ENCODE peak calls at places on chromosome 4, in six cellular contexts. L, G, N, D, O and S are unnamed samples.

GRCh38 chr4:15953625-15954024 is 9.3 kb downstream of the FGFBP2 start:
- DNase-seq in L (no peak), G (no peak), N (no peak), D (no peak), O (peak), S (no peak)

GRCh38 chr4:116073051-116073450 is 959.6 kb upstream of the NDST4 start:
- DNase-seq in L (no peak), G (no peak), N (no peak), D (no peak), O (no peak), S (no peak)

GRCh38 chr4:186029731-186030421 is 39.1 kb upstream of the TLR3 start:
- DNase-seq in L (peak), G (peak), N (peak), D (no peak), O (peak), S (no peak)

GRCh38 chr4:169745291-169745690 is 12.5 kb downstream of the HPF1 start:
- DNase-seq in L (peak), G (peak), N (no peak), D (no peak), O (no peak), S (no peak)

GRCh38 chr4:53376900-53377299 is 541 bp upstream of the FIP1L1 start:
- DNase-seq in L (no peak), G (no peak), N (no peak), D (no peak), O (no peak), S (no peak)

GRCh38 chr4:184064877-184065276 is 152.8 kb downstream of the ENPP6 start:
- DNase-seq in L (no peak), G (no peak), N (no peak), D (no peak), O (no peak), S (no peak)

GRCh38 chr4:174749091-174749490 is 80.0 kb downstream of the GLRA3 start:
- DNase-seq in L (no peak), G (no peak), N (no peak), D (no peak), O (no peak), S (no peak)

GRCh38 chr4:124483043-124483906 is 229.3 kb downstream of the ANKRD50 start:
- DNase-seq in L (peak), G (peak), N (peak), D (no peak), O (peak), S (peak)

GRCh38 chr4:26568446-26568994 is 15.4 kb upstream of the TBC1D19 start:
- DNase-seq in L (peak), G (peak), N (no peak), D (no peak), O (peak), S (no peak)

GRCh38 chr4:10983274-10983673 is 298.7 kb upstream of the CLNK start:
- DNase-seq in L (no peak), G (no peak), N (no peak), D (no peak), O (peak), S (no peak)

GRCh38 chr4:114563536-114564315 is 34.9 kb upstream of the UGT8 start:
- DNase-seq in L (peak), G (no peak), N (no peak), D (no peak), O (peak), S (no peak)

GRCh38 chr4:17385403-17385802 is 126.5 kb downstream of the QDPR start:
- DNase-seq in L (peak), G (peak), N (no peak), D (no peak), O (no peak), S (no peak)

GRCh38 chr4:154854362-154854761 is 73.3 kb downstream of the RBM46 start:
- DNase-seq in L (no peak), G (peak), N (no peak), D (no peak), O (peak), S (no peak)

GRCh38 chr4:167622481-167623240 is 388.4 kb upstream of the SPOCK3 start:
- DNase-seq in L (peak), G (peak), N (peak), D (no peak), O (peak), S (peak)

GRCh38 chr4:2484993-2485392 is 16.1 kb downstream of the RNF4 start:
- DNase-seq in L (no peak), G (no peak), N (no peak), D (no peak), O (no peak), S (no peak)

GRCh38 chr4:84254537-84254936 is 244.6 kb downstream of the NKX6-1 start:
- DNase-seq in L (no peak), G (no peak), N (no peak), D (no peak), O (no peak), S (no peak)

GRCh38 chr4:212438-213174 is 88.3 kb downstream of the ZNF718 start:
- DNase-seq in L (peak), G (peak), N (peak), D (no peak), O (peak), S (no peak)

GRCh38 chr4:105025263-105026017 is 121.2 kb upstream of the TET2 start:
- DNase-seq in L (no peak), G (no peak), N (no peak), D (no peak), O (peak), S (peak)
- H2BK5ac ChIP-seq in L (no peak), G (no peak), N (no peak), D (no peak), O (no peak), S (no peak)

DNA sequence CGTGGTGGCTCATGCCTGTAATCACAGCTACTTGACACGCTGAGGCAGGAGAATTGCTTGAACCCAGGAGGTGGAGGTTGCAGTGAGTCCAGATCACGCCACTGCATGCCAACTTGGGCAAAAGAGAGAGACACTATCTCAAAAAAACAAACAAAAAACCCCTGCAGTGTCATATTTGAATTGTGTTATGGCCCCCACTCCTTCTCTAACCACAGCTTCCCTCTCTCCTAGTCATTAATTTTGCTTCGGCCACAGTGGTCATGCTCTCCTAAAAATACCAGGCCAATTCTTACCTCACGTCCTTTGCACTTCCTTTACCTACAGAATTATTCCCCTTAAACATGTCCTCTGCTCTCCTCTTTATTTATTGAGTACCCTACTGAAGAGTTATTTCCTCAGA is 206.1 kb downstream of the PPP3CA start:
- DNase-seq in L (no peak), G (no peak), N (no peak), D (no peak), O (no peak), S (no peak)
- H3K4me2 ChIP-seq in L (no peak), G (no peak), N (no peak), D (no peak), O (no peak), S (no peak)

DNA sequence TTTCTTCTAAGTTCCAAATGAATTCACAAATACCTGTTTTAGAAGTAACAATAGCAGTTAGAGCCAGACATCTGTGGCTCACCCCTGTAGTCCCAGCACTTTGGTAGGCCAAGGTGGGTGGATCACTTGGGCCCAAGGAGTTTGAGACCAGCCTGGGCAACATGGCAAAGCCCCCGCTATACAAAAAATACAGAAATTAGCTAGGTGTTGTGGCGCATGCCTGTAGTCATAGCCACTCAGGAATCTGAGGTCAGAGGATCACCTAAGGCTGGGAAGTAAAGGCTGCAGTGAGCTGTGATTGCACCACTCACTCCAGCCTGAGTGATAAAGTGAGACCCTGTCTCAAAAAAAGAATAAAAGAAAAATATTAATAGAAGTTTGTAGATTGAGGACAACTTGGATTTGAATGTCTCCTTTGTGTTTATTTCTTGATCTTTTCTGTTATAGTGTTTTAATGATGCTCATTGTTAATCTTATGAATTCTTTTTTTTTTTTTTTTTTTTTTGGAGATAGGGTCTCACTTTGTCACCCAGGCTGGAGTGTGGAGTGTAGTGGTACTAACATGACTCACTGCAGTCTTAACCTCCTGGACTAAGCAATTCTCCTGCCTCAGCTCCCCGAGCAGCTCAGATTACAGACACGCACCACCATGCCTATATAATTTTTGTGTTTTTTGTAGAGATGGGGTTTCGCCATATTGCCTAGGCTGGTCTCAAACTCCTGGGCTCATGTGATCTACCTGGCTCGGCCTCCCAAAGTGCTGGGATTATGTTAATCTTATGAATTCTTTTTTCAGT is 30.7 kb upstream of the RAPGEF2 start:
- DNase-seq in L (no peak), G (peak), N (no peak), D (no peak), O (no peak), S (no peak)
- H2BK5ac ChIP-seq in L (peak), G (no peak), N (no peak), D (no peak), O (no peak), S (no peak)

GRCh38 chr4:138831943-138832342 is 183.6 kb upstream of the NOCT start:
- DNase-seq in L (no peak), G (no peak), N (no peak), D (no peak), O (peak), S (no peak)
- H3K4me2 ChIP-seq in L (no peak), G (no peak), N (no peak), D (no peak), O (no peak), S (no peak)

DNA sequence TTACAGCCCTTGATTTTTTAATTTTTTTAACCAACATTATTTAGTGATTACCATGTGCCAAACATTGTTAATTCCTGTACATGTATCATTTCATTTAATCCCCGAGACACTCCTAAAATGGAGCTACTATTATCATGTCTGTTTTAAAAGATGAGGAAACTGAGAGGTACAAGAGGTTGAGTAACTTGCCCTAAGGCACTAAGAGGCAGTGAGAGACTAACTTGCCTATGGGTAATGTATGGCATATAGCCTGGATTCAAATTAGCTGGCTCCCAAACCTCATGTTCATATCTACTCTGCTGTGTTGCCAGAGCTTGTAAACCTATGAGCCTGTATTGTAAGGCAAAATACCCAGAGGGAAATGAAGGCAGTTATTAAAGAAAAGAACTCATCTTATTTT is 443.6 kb downstream of the IL15 start:
- DNase-seq in L (no peak), G (no peak), N (no peak), D (no peak), O (no peak), S (no peak)
- H2BK5ac ChIP-seq in L (no peak), G (no peak), N (no peak), D (no peak), O (no peak), S (no peak)